ENCODE peak calls at places on chromosomes 5 and 9, in five cellular contexts. U is stimulated activated CD4-positive, alpha-beta T cell treated with anti-CD3 and anti-CD28 coated beads, Interleukin-4, amount 100 ng/mL, for 1 hour; N is NCI-H1092; I is SK-MEL-5; O is mucosa of gallbladder. G is an unnamed sample.

GRCh38 chr5:25568989-25569625 is 924.3 kb upstream of the CDH10 start:
- DNase-seq in I (no peak), U (no peak), O (no peak), N (no peak), G (no peak)

GRCh38 chr5:142816577-142816976 is 46.4 kb downstream of the ARHGAP26 start:
- DNase-seq in N (no peak), I (peak), U (no peak), O (peak), G (peak)

GRCh38 chr5:173385832-173386360 is 57.7 kb upstream of the STC2 start:
- DNase-seq in O (no peak), U (no peak), N (no peak), I (no peak), G (no peak)

GRCh38 chr9:83992407-83992806 is 11.8 kb downstream of the RMI1 start:
- DNase-seq in U (no peak), N (no peak), O (no peak), I (peak), G (peak)

GRCh38 chr5:89213584-89213983 is 330.6 kb upstream of the MEF2C start:
- DNase-seq in I (no peak), O (no peak), N (no peak), U (no peak), G (peak)

GRCh38 chr5:177432143-177432904 is 5.8 kb downstream of the GRK6 start:
- DNase-seq in I (no peak), O (no peak), N (no peak), U (peak), G (no peak)

GRCh38 chr5:58149345-58149744 is 310.5 kb downstream of the PLK2 start:
- DNase-seq in N (no peak), U (no peak), O (no peak), I (no peak), G (peak)

GRCh38 chr9:35923927-35924763 is 14.9 kb downstream of the SPAAR start:
- DNase-seq in N (no peak), O (peak), U (peak), I (peak), G (peak)

GRCh38 chr5:153659337-153659736 is 168.9 kb downstream of the GRIA1 start:
- DNase-seq in N (no peak), O (no peak), I (no peak), U (no peak), G (peak)

GRCh38 chr5:55593115-55593472 is 58.3 kb upstream of the PLPP1 start:
- DNase-seq in U (no peak), N (no peak), O (no peak), I (no peak), G (peak)

GRCh38 chr9:34171753-34172535 is 6.9 kb upstream of the UBAP1 start:
- DNase-seq in I (no peak), U (no peak), O (no peak), N (no peak), G (no peak)

GRCh38 chr5:139425497-139425896 is 13.8 kb downstream of the DNAJC18 start:
- DNase-seq in I (no peak), U (no peak), N (no peak), O (no peak), G (no peak)

GRCh38 chr5:83433891-83434290 is 37.7 kb upstream of the VCAN start:
- DNase-seq in O (no peak), N (no peak), U (no peak), I (no peak), G (no peak)

GRCh38 chr9:114007991-114008666 is 70.0 kb downstream of the AMBP start:
- DNase-seq in N (no peak), U (no peak), O (peak), I (no peak), G (no peak)

GRCh38 chr9:37919956-37920335 is 16.0 kb upstream of the SLC25A51 start:
- DNase-seq in U (no peak), O (no peak), N (no peak), I (no peak), G (no peak)

GRCh38 chr9:134773842-134774241 is 106.8 kb upstream of the FCN2 start:
- DNase-seq in O (no peak), N (no peak), U (no peak), I (no peak), G (no peak)

GRCh38 chr5:55218966-55219365 is 8.1 kb downstream of the MCIDAS start:
- DNase-seq in N (no peak), O (peak), U (no peak), I (no peak), G (no peak)

GRCh38 chr9:4315582-4316215 is 15.8 kb upstream of the GLIS3 start:
- DNase-seq in N (peak), I (peak), U (peak), O (peak), G (peak)

GRCh38 chr5:60522299-60522915 is 177.6 kb downstream of the DEPDC1B start:
- DNase-seq in O (no peak), N (no peak), U (no peak), I (no peak), G (no peak)

GRCh38 chr9:35516481-35516880 is 26.6 kb downstream of the RUSC2 start:
- DNase-seq in U (no peak), I (no peak), O (no peak), N (no peak), G (peak)

GRCh38 chr9:106697799-106698591 is 165.0 kb upstream of the ZNF462 start:
- DNase-seq in N (peak), I (peak), O (peak), U (no peak), G (peak)

GRCh38 chr9:84375954-84376353 is 35.4 kb upstream of the SLC28A3 start:
- DNase-seq in N (no peak), O (no peak), I (no peak), U (no peak), G (no peak)

GRCh38 chr5:110734101-110734500 is 4.7 kb upstream of the SLC25A46 start:
- DNase-seq in U (no peak), N (no peak), O (no peak), I (no peak), G (no peak)

GRCh38 chr9:20684865-20685696 is 1.0 kb downstream of the FOCAD start:
- DNase-seq in U (no peak), O (no peak), I (no peak), N (no peak), G (peak)

GRCh38 chr5:119328753-119329602 is 26.8 kb upstream of the TNFAIP8 start:
- DNase-seq in N (no peak), O (no peak), I (no peak), U (peak), G (peak)

GRCh38 chr5:34039398-34040157 is 3.4 kb downstream of the C1QTNF3 start:
- DNase-seq in N (no peak), O (no peak), I (no peak), U (no peak), G (no peak)

GRCh38 chr5:157454273-157454672 is 5.7 kb upstream of the NIPAL4 start:
- DNase-seq in O (no peak), N (no peak), U (no peak), I (no peak), G (no peak)

G was measured in LHCN-M2.